ENCODE peak calls at places on chromosomes 5 and 9, in nine cellular contexts. T is sigmoid colon, N is IMR-90, U is endothelial cell, H is H9, F is choroid plexus epithelial cell, K is AG04449, P is A549, Y is GM12864. L is an unnamed sample.

GRCh38 chr5:88269222-88269771 is 652 bp upstream of the TMEM161B start:
- DNase-seq in T (no peak), N (peak; percentile 16), U (no peak), H (no peak), F (peak; percentile 39), K (no peak), P (no peak), Y (no peak), L (peak; percentile 22)

GRCh38 chr9:124562328-124562727 is 55.1 kb upstream of the NR5A1 start:
- DNase-seq in T (no peak), N (no peak), U (no peak), H (no peak), F (no peak), K (no peak), P (no peak), Y (no peak), L (no peak)

GRCh38 chr9:71308454-71308853 is 187.0 kb upstream of the TRPM3 start:
- DNase-seq in T (no peak), N (no peak), U (no peak), H (no peak), F (no peak), K (no peak), P (no peak), Y (no peak), L (no peak)

GRCh38 chr5:168324864-168325615 is 33.6 kb downstream of the WWC1 start:
- DNase-seq in T (no peak), N (no peak), U (no peak), H (no peak), F (no peak), K (no peak), P (peak; percentile 82), Y (no peak), L (peak; percentile 77)

GRCh38 chr9:13804532-13804931 is 509.4 kb downstream of the NFIB start:
- DNase-seq in T (no peak), N (peak; percentile 17), U (no peak), H (no peak), F (peak; percentile 38), K (no peak), P (no peak), Y (no peak), L (no peak)

GRCh38 chr9:16243798-16244197 is 626.7 kb downstream of the BNC2 start:
- DNase-seq in T (no peak), N (no peak), U (no peak), H (peak; percentile 50), F (no peak), K (no peak), P (no peak), Y (no peak), L (no peak)

GRCh38 chr5:10049825-10050455 is 199.7 kb downstream of the ATPSCKMT start:
- DNase-seq in T (no peak), N (no peak), U (no peak), H (no peak), F (no peak), K (peak; percentile 58), P (no peak), Y (no peak), L (no peak)

GRCh38 chr9:137759649-137760321 is 117.8 kb upstream of the CACNA1B start:
- DNase-seq in T (peak; percentile 55), N (no peak), U (no peak), H (no peak), F (no peak), K (no peak), P (no peak), Y (no peak), L (no peak)

GRCh38 chr5:118956727-118957126 is 31.6 kb downstream of the DTWD2 start:
- DNase-seq in T (no peak), N (peak; percentile 22), U (no peak), H (no peak), F (peak; percentile 51), K (no peak), P (peak; percentile 21), Y (no peak), L (no peak)

GRCh38 chr9:129458155-129458661 is 162.7 kb downstream of the C9orf50 start:
- DNase-seq in T (peak; percentile 80), N (no peak), U (no peak), H (no peak), F (peak; percentile 65), K (no peak), P (no peak), Y (no peak), L (no peak)

GRCh38 chr9:127530206-127530941 is 79.1 kb downstream of the LRSAM1 start:
- DNase-seq in T (no peak), N (no peak), U (no peak), H (no peak), F (no peak), K (no peak), P (no peak), Y (no peak), L (no peak)

GRCh38 chr5:146628950-146629349 is 113.0 kb upstream of the GPR151 start:
- DNase-seq in T (no peak), N (no peak), U (no peak), H (no peak), F (no peak), K (no peak), P (no peak), Y (no peak), L (no peak)

GRCh38 chr9:117720555-117720954 is 16.4 kb downstream of the TLR4 start:
- DNase-seq in T (peak; percentile 63), N (no peak), U (no peak), H (no peak), F (peak; percentile 44), K (no peak), P (no peak), Y (no peak), L (no peak)

GRCh38 chr5:43010956-43011355 is 29.2 kb downstream of the ANXA2R start:
- DNase-seq in T (no peak), N (no peak), U (no peak), H (no peak), F (no peak), K (no peak), P (no peak), Y (no peak), L (no peak)

GRCh38 chr9:125119643-125120286 is 23.6 kb downstream of the SCAI start:
- DNase-seq in T (no peak), N (peak; percentile 55), U (no peak), H (no peak), F (peak; percentile 21), K (no peak), P (no peak), Y (no peak), L (no peak)

GRCh38 chr9:114348906-114349482 is 19.3 kb downstream of the ORM2 start:
- DNase-seq in T (peak; percentile 95), N (peak; percentile 99), U (no peak), H (peak; percentile 87), F (peak; percentile 99), K (peak; percentile 98), P (peak; percentile 90), Y (peak; percentile 80), L (peak; percentile 65)

GRCh38 chr5:93246093-93246855 is 334.7 kb downstream of the NR2F1-AS1 start:
- DNase-seq in T (peak; percentile 63), N (peak; percentile 47), U (no peak), H (no peak), F (peak; percentile 85), K (no peak), P (peak; percentile 23), Y (no peak), L (no peak)

DNA sequence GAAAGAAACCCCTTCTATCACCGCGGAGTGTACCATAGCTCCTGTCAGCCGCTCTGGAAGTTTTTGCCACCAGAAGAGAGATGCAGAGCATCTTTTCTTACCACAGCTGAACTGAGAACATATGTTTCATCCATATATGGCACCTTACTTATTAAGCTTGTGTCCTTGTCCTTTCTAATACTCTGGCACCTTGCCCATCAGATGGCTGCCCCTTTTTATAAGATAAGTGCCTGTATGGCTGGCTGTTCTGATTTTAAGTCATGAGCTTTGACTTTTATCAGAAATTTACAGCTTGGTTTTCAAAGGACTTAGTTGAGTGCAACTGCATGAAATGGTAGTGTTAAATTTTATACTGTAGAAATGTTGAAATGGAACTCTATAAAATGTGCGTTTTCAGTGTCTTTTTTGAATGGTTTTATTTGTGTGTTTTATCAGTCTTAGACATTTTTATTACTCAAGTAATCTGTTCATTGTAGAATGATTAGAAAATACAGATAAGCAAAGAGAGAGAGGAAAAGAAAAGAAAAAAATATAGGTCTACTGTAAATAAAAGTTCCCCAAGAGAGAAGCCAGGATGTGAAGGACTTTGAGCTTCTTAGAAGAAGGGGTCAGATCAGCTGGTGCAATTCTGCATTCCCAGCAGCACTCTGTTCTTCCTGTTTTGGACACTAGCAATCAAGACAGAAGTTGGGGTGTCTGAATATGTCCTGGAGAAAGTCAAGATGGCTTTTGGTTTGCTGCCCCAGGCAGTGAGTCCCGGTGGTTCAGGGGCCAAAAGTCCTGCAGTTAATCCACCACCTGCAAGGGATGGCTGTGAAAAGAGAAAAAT is 38.8 kb downstream of the ARHGAP26 start:
- DNase-seq in T (no peak), N (no peak), U (no peak), H (no peak), F (no peak), K (no peak), P (no peak), Y (no peak), L (no peak)
- TF ChIP-seq CTCF in T (no peak), N (no peak), U (no peak), H (no peak), F (no peak), K (no peak), P (no peak), Y (no peak), L (no peak)

GRCh38 chr9:696332-697090 is 145.0 kb upstream of the DMRT1 start:
- DNase-seq in T (peak; percentile 88), N (peak; percentile 76), U (no peak), H (no peak), F (peak; percentile 83), K (no peak), P (peak; percentile 47), Y (no peak), L (peak; percentile 27)
- TF ChIP-seq CTCF in T (peak; percentile 25), N (peak; percentile 35), U (no peak), H (no peak), F (peak; percentile 41), K (peak; percentile 50), P (no peak), Y (no peak), L (no peak)

GRCh38 chr5:145554399-145554798 is 280.7 kb downstream of the PRELID2 start:
- DNase-seq in T (no peak), N (peak; percentile 73), U (no peak), H (no peak), F (peak; percentile 67), K (peak; percentile 12), P (no peak), Y (no peak), L (peak; percentile 33)
- TF ChIP-seq CTCF in T (no peak), N (no peak), U (no peak), H (no peak), F (no peak), K (no peak), P (no peak), Y (no peak), L (no peak)

GRCh38 chr5:151315998-151316597 is 12.5 kb upstream of the SLC36A3 start:
- DNase-seq in T (peak; percentile 80), N (peak; percentile 63), U (peak; percentile 80), H (peak; percentile 64), F (peak; percentile 87), K (peak; percentile 5), P (peak; percentile 62), Y (peak; percentile 10), L (peak; percentile 88)

GRCh38 chr5:151320481-151320880 is 16.9 kb upstream of the SLC36A3 start:
- DNase-seq in T (no peak), N (no peak), U (no peak), H (no peak), F (no peak), K (no peak), P (no peak), Y (no peak), L (no peak)

GRCh38 chr5:151313357-151313756 is 9.8 kb upstream of the SLC36A3 start:
- DNase-seq in T (no peak), N (no peak), U (no peak), H (no peak), F (no peak), K (no peak), P (no peak), Y (no peak), L (no peak)

GRCh38 chr5:151319334-151319733 is 15.8 kb upstream of the SLC36A3 start:
- DNase-seq in T (peak; percentile 73), N (peak; percentile 2), U (peak; percentile 6), H (peak; percentile 43), F (peak; percentile 60), K (no peak), P (peak; percentile 31), Y (no peak), L (peak; percentile 9)
- TF ChIP-seq CTCF in T (no peak), N (no peak), U (no peak), H (peak; percentile 54), F (peak; percentile 60), K (peak; percentile 22), P (peak; percentile 5), Y (peak; percentile 32), L (no peak)

L was measured in Calu3.